ENCODE peak calls at places on chromosomes 1 and 21, in ten cellular contexts. W, M, B, Z, J, X, F, G, R and Y are unnamed samples.
A peak's percentile ranks its signal among the peaks of the same experiment; 100 is the strongest.

GRCh38 chr1:9852410-9853301 is 28.9 kb upstream of the CLSTN1 start:
- DNase-seq in W (no peak), M (no peak), B (no peak), Z (no peak), J (no peak), X (no peak), F (no peak), G (no peak), R (no peak), Y (no peak)

GRCh38 chr1:32285658-32286057 is 6.2 kb upstream of the HDAC1 start:
- DNase-seq in W (no peak), M (no peak), B (no peak), Z (no peak), J (no peak), X (no peak), F (no peak), G (no peak), R (no peak), Y (no peak)

GRCh38 chr1:149903836-149904491 is 4.6 kb downstream of the BOLA1 start:
- DNase-seq in W (no peak), M (no peak), B (no peak), Z (no peak), J (no peak), X (no peak), F (no peak), G (no peak), R (no peak), Y (no peak)

GRCh38 chr1:100631015-100631521 is 88.5 kb upstream of the VCAM1 start:
- DNase-seq in W (no peak), M (no peak), B (no peak), Z (no peak), J (no peak), X (no peak), F (no peak), G (no peak), R (no peak), Y (peak; percentile 41)

GRCh38 chr1:59178803-59179202 is 118.1 kb upstream of the FGGY start:
- DNase-seq in W (peak; percentile 33), M (no peak), B (no peak), Z (no peak), J (no peak), X (no peak), F (no peak), G (no peak), R (no peak), Y (no peak)

GRCh38 chr1:227234998-227235405 is 83.3 kb downstream of the CDC42BPA start:
- DNase-seq in W (no peak), M (peak; percentile 37), B (no peak), Z (no peak), J (peak; percentile 26), X (peak; percentile 17), F (no peak), G (peak; percentile 62), R (no peak), Y (peak; percentile 86)

GRCh38 chr21:38913120-38913975 is 107.6 kb downstream of the ETS2 start:
- DNase-seq in W (peak; percentile 76), M (no peak), B (no peak), Z (no peak), J (peak; percentile 95), X (no peak), F (no peak), G (peak; percentile 38), R (peak; percentile 94), Y (peak; percentile 90)

GRCh38 chr1:234955107-234955731 is 173.4 kb downstream of the TOMM20 start:
- DNase-seq in W (peak; percentile 83), M (no peak), B (no peak), Z (no peak), J (no peak), X (no peak), F (no peak), G (no peak), R (peak; percentile 80), Y (peak; percentile 82)

GRCh38 chr1:176789571-176790090 is 326.7 kb downstream of the PAPPA2 start:
- DNase-seq in W (no peak), M (no peak), B (no peak), Z (no peak), J (no peak), X (no peak), F (no peak), G (no peak), R (no peak), Y (no peak)

GRCh38 chr1:117142200-117142599 is 20.7 kb upstream of the TRIM45 start:
- DNase-seq in W (no peak), M (no peak), B (no peak), Z (no peak), J (no peak), X (no peak), F (no peak), G (no peak), R (no peak), Y (no peak)

GRCh38 chr1:165857046-165857801 is 29.8 kb downstream of the UCK2 start:
- DNase-seq in W (no peak), M (no peak), B (no peak), Z (no peak), J (no peak), X (no peak), F (no peak), G (peak; percentile 52), R (no peak), Y (no peak)

GRCh38 chr1:167229719-167230385 is 9.2 kb downstream of the POU2F1 start:
- DNase-seq in W (no peak), M (no peak), B (no peak), Z (no peak), J (no peak), X (no peak), F (no peak), G (no peak), R (no peak), Y (peak; percentile 39)

GRCh38 chr1:201912832-201913231 is 24.1 kb downstream of the SHISA4 start:
- DNase-seq in W (no peak), M (no peak), B (no peak), Z (no peak), J (no peak), X (no peak), F (no peak), G (no peak), R (no peak), Y (peak; percentile 28)

GRCh38 chr1:116569776-116570357 is 959 bp downstream of the CD58 start:
- DNase-seq in W (peak; percentile 52), M (peak; percentile 46), B (peak; percentile 29), Z (no peak), J (peak; percentile 64), X (no peak), F (no peak), G (no peak), R (peak; percentile 80), Y (peak; percentile 61)

GRCh38 chr1:71037066-71037465 is 10.6 kb downstream of the PTGER3 start:
- DNase-seq in W (no peak), M (no peak), B (no peak), Z (no peak), J (no peak), X (no peak), F (no peak), G (no peak), R (no peak), Y (no peak)

GRCh38 chr1:29893806-29894205 is 657.5 kb downstream of the PTPRU start:
- DNase-seq in W (no peak), M (no peak), B (no peak), Z (no peak), J (no peak), X (no peak), F (no peak), G (no peak), R (no peak), Y (no peak)

GRCh38 chr1:63276625-63277024 is 45.7 kb upstream of the FOXD3 start:
- DNase-seq in W (no peak), M (no peak), B (no peak), Z (no peak), J (no peak), X (no peak), F (no peak), G (no peak), R (no peak), Y (no peak)

GRCh38 chr1:230620666-230621065 is 21.6 kb upstream of the COG2 start:
- DNase-seq in W (no peak), M (no peak), B (no peak), Z (no peak), J (no peak), X (no peak), F (no peak), G (no peak), R (no peak), Y (no peak)

GRCh38 chr1:192609110-192610079 is 26.6 kb upstream of the RGS13 start:
- DNase-seq in W (peak; percentile 39), M (peak; percentile 81), B (peak; percentile 85), Z (peak; percentile 24), J (no peak), X (no peak), F (no peak), G (no peak), R (peak; percentile 76), Y (no peak)

GRCh38 chr1:54107131-54107530 is 45.7 kb downstream of the CDCP2 start:
- DNase-seq in W (no peak), M (no peak), B (no peak), Z (no peak), J (no peak), X (peak; percentile 13), F (no peak), G (no peak), R (no peak), Y (no peak)

GRCh38 chr21:34154878-34155277 is 81.5 kb downstream of the MRPS6 start:
- DNase-seq in W (no peak), M (no peak), B (no peak), Z (no peak), J (no peak), X (no peak), F (no peak), G (no peak), R (no peak), Y (no peak)

GRCh38 chr1:201970334-201971159 is 11.9 kb upstream of the RNPEP start:
- DNase-seq in W (peak; percentile 31), M (no peak), B (no peak), Z (no peak), J (no peak), X (peak; percentile 64), F (no peak), G (no peak), R (no peak), Y (no peak)